ENCODE peak calls at places on chromosomes 16 and 17, in four cellular contexts. One of them, this sample, is unnamed.

GRCh38 chr16:67155305-67156145 is 4.2 kb downstream of the TRADD start:
- DNase-seq in GM12878: no peak
- DNase-seq in HepG2: peak; percentile 57
- DNase-seq in K562: peak; percentile 81
- DNase-seq in this sample: peak; percentile 88

GRCh38 chr16:10579965-10580918 is at the start of gene EMP2:
- DNase-seq in GM12878: no peak
- DNase-seq in K562: peak; percentile 98
- DNase-seq in HepG2: peak; percentile 84
- DNase-seq in this sample: peak; percentile 80

GRCh38 chr17:77875881-77876509 is 82.5 kb upstream of the TNRC6C start:
- DNase-seq in GM12878: no peak
- DNase-seq in K562: peak; percentile 89
- DNase-seq in HepG2: no peak
- DNase-seq in this sample: no peak

GRCh38 chr17:17391575-17392370 is 85.0 kb upstream of the MED9 start:
- DNase-seq in HepG2: no peak
- DNase-seq in GM12878: peak; percentile 37
- DNase-seq in K562: no peak
- DNase-seq in this sample: no peak

GRCh38 chr17:81210466-81210865 is 12.3 kb downstream of the CEP131 start:
- DNase-seq in HepG2: no peak
- DNase-seq in GM12878: no peak
- DNase-seq in K562: no peak
- DNase-seq in this sample: no peak

GRCh38 chr17:78494189-78494960 is 82.8 kb downstream of the DNAH17 start:
- DNase-seq in GM12878: no peak
- DNase-seq in HepG2: no peak
- DNase-seq in K562: no peak
- DNase-seq in this sample: no peak

GRCh38 chr17:57311281-57312216 is 55.2 kb downstream of the MSI2 start:
- DNase-seq in GM12878: no peak
- DNase-seq in K562: no peak
- DNase-seq in HepG2: no peak
- DNase-seq in this sample: no peak

GRCh38 chr16:27890006-27890405 is 173.5 kb downstream of the GSG1L start:
- DNase-seq in GM12878: no peak
- DNase-seq in HepG2: no peak
- DNase-seq in K562: no peak
- DNase-seq in this sample: no peak

GRCh38 chr17:47941998-47942490 is 673 bp downstream of the PNPO start:
- DNase-seq in GM12878: no peak
- DNase-seq in K562: no peak
- DNase-seq in HepG2: peak; percentile 71
- DNase-seq in this sample: no peak

GRCh38 chr16:1026057-1026783 is 44.6 kb downstream of the SOX8 start:
- DNase-seq in GM12878: no peak
- DNase-seq in K562: no peak
- DNase-seq in HepG2: no peak
- DNase-seq in this sample: no peak

GRCh38 chr17:66076546-66077190 is 115.3 kb downstream of the CEP112 start:
- DNase-seq in GM12878: no peak
- DNase-seq in HepG2: no peak
- DNase-seq in K562: no peak
- DNase-seq in this sample: no peak

GRCh38 chr17:38815576-38816193 is 9.4 kb downstream of the CWC25 start:
- DNase-seq in HepG2: no peak
- DNase-seq in GM12878: no peak
- DNase-seq in K562: peak; percentile 43
- DNase-seq in this sample: no peak

GRCh38 chr16:52383640-52384292 is 163.2 kb downstream of the TOX3 start:
- DNase-seq in HepG2: peak; percentile 57
- DNase-seq in GM12878: no peak
- DNase-seq in K562: no peak
- DNase-seq in this sample: no peak

GRCh38 chr16:56306690-56307533 is 115.6 kb downstream of the GNAO1 start:
- DNase-seq in K562: peak; percentile 30
- DNase-seq in HepG2: no peak
- DNase-seq in GM12878: no peak
- DNase-seq in this sample: no peak

GRCh38 chr17:22142091-22142490 is 449.8 kb downstream of the KCNJ18 start:
- DNase-seq in K562: no peak
- DNase-seq in GM12878: no peak
- DNase-seq in HepG2: no peak
- DNase-seq in this sample: no peak

DNA sequence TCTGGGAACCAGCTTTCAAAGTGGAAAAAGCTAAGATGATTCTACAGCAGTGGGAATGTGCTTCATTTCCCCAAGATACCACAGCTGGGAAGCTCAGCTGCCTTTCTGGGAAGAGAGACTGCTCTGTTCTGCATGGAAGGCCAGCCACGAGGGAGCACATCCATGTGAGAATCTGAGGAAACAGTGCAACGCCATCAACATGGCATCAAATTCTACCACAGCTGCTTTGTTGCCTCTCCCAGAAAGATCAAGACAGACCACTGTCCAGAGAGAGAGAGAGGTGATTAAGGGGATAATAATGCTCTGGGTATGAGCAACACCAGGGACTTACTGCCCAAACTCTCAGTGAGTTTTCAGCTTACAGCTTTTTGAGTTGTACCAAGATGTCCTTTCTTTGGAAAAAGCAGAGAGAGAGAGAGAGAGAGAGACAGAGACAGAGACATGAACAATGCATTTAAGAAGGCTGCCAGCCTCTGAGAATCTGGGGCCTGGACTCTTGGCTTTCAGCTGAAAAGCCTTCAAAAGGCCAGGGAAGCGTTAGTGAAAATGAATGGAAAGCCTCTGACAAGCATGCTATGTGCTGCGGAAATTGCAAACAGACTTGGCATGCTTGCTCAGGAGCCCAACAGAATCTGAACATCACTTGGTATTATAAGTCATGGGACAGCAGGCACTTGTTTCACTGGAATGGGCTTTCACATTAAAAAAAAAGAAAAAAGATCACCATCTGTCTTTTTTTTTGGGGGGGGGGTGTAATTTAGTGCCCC is 223.1 kb downstream of the MAP2K6 start:
- DNase-seq in GM12878: no peak
- DNase-seq in HepG2: no peak
- DNase-seq in K562: no peak
- DNase-seq in this sample: no peak
- TF ChIP-seq ETV6 in GM12878: no peak
- TF ChIP-seq ETV6 in HepG2: no peak
- TF ChIP-seq ETV6 in K562: no peak
- TF ChIP-seq ETV6 in this sample: no peak

GRCh38 chr17:74453665-74454196 is 12.7 kb upstream of the CD300A start:
- DNase-seq in HepG2: no peak
- DNase-seq in K562: peak; percentile 99
- DNase-seq in GM12878: no peak
- DNase-seq in this sample: peak; percentile 94
- TF ChIP-seq ETV6 in HepG2: no peak
- TF ChIP-seq ETV6 in K562: no peak
- TF ChIP-seq ETV6 in GM12878: no peak
- TF ChIP-seq ETV6 in this sample: peak; percentile 18

GRCh38 chr17:82750241-82750905 is 1.5 kb upstream of the TBCD start:
- DNase-seq in HepG2: no peak
- DNase-seq in K562: no peak
- DNase-seq in GM12878: no peak
- DNase-seq in this sample: no peak
- TF ChIP-seq ETV6 in HepG2: no peak
- TF ChIP-seq ETV6 in K562: no peak
- TF ChIP-seq ETV6 in GM12878: no peak
- TF ChIP-seq ETV6 in this sample: no peak

GRCh38 chr17:76492250-76492988 is 8.8 kb downstream of the RHBDF2 start:
- DNase-seq in HepG2: no peak
- DNase-seq in K562: no peak
- DNase-seq in GM12878: peak; percentile 58
- DNase-seq in this sample: no peak
- TF ChIP-seq ETV6 in HepG2: no peak
- TF ChIP-seq ETV6 in K562: no peak
- TF ChIP-seq ETV6 in GM12878: no peak
- TF ChIP-seq ETV6 in this sample: no peak

GRCh38 chr17:35476283-35476820 is 27.8 kb upstream of the SLFN13 start:
- DNase-seq in K562: no peak
- DNase-seq in GM12878: no peak
- DNase-seq in HepG2: no peak
- DNase-seq in this sample: no peak
- TF ChIP-seq ETV6 in K562: no peak
- TF ChIP-seq ETV6 in GM12878: no peak
- TF ChIP-seq ETV6 in HepG2: no peak
- TF ChIP-seq ETV6 in this sample: no peak